ENCODE peak calls at places on chromosomes 16 and 17, in four cellular contexts. R is testis; S is naive thymus-derived CD4-positive, alpha-beta T cell; P is dorsolateral prefrontal cortex. M is an unnamed sample.

GRCh38 chr16:52812945-52813556 is 239.6 kb downstream of the CHD9NB start:
- DNase-seq in S (no peak), P (no peak), R (no peak), M (no peak)

GRCh38 chr17:31558748-31559646 is 167.5 kb downstream of the RAB11FIP4 start:
- DNase-seq in R (peak), S (no peak), P (peak), M (no peak)

GRCh38 chr16:24771779-24772157 is 42.3 kb downstream of the TNRC6A start:
- DNase-seq in P (no peak), S (no peak), R (no peak), M (no peak)

GRCh38 chr17:34412022-34412421 is 49.0 kb upstream of the CCL1 start:
- DNase-seq in S (no peak), R (no peak), P (no peak), M (no peak)

GRCh38 chr17:46974086-46974485 is 5.0 kb downstream of the RPRML start:
- DNase-seq in S (no peak), R (no peak), P (peak), M (no peak)

GRCh38 chr17:11330871-11331270 is 89.9 kb downstream of the SHISA6 start:
- DNase-seq in S (no peak), P (no peak), R (peak), M (no peak)

GRCh38 chr17:47850692-47851573 is at the start of gene SP6:
- DNase-seq in P (peak), S (no peak), R (peak), M (no peak)

GRCh38 chr16:89502319-89502843 is 5.8 kb upstream of the SPG7 start:
- DNase-seq in P (no peak), R (no peak), S (no peak), M (no peak)

GRCh38 chr16:86714166-86714565 is 135.8 kb downstream of the FOXL1 start:
- DNase-seq in R (no peak), S (no peak), P (no peak), M (no peak)

GRCh38 chr17:18139949-18140348 is 31.4 kb downstream of the MYO15A start:
- DNase-seq in S (no peak), P (no peak), R (peak), M (no peak)

GRCh38 chr17:21363776-21364642 is 12.1 kb upstream of the KCNJ12 start:
- DNase-seq in R (no peak), P (no peak), S (no peak), M (no peak)

GRCh38 chr16:16031401-16031800 is 82.0 kb downstream of the ABCC1 start:
- DNase-seq in P (no peak), S (no peak), R (no peak), M (no peak)

GRCh38 chr16:2776500-2777139 is 460 bp downstream of the ELOB start:
- DNase-seq in P (no peak), R (no peak), S (no peak), M (no peak)

GRCh38 chr17:12282056-12282455 is 261.4 kb downstream of the MAP2K4 start:
- DNase-seq in R (no peak), P (no peak), S (no peak), M (no peak)

GRCh38 chr16:2952679-2953078 is 11.4 kb upstream of the KREMEN2 start:
- DNase-seq in P (no peak), S (no peak), R (no peak), M (no peak)

GRCh38 chr17:46815474-46816353 is 2.8 kb downstream of the WNT3 start:
- DNase-seq in P (no peak), R (no peak), S (no peak), M (no peak)

GRCh38 chr16:2846511-2847310 is 11.3 kb downstream of the PRSS22 start:
- DNase-seq in S (no peak), R (no peak), P (no peak), M (no peak)

GRCh38 chr16:86609115-86609514 is 30.8 kb downstream of the FOXL1 start:
- DNase-seq in S (no peak), R (no peak), P (no peak), M (no peak)

GRCh38 chr17:78154903-78155811 is 9.0 kb downstream of the C17orf99 start:
- DNase-seq in R (no peak), S (no peak), P (no peak), M (no peak)

GRCh38 chr17:77505460-77505769 is 364.6 kb downstream of the SEC14L1 start:
- DNase-seq in P (no peak), S (no peak), R (no peak), M (no peak)

GRCh38 chr17:69142473-69142802 is 743 bp upstream of the ABCA6 start:
- DNase-seq in P (no peak), S (no peak), R (no peak), M (no peak)

GRCh38 chr17:38584350-38584925 is 21.3 kb downstream of the SRCIN1 start:
- DNase-seq in P (peak), R (peak), S (peak), M (no peak)

GRCh38 chr17:17125136-17126084 is 80.7 kb downstream of the PLD6 start:
- DNase-seq in R (no peak), P (peak), S (no peak), M (no peak)

GRCh38 chr16:12449795-12450194 is 353.9 kb downstream of the CPPED1 start:
- DNase-seq in P (no peak), R (no peak), S (no peak), M (no peak)

GRCh38 chr17:12230411-12230810 is 209.7 kb downstream of the MAP2K4 start:
- DNase-seq in P (no peak), R (no peak), S (no peak), M (no peak)

GRCh38 chr17:73228748-73229236 is 32.9 kb downstream of the CPSF4L start:
- DNase-seq in S (no peak), R (peak), P (no peak), M (no peak)

GRCh38 chr16:29316673-29317237 is 89.8 kb downstream of the NPIPB11 start:
- DNase-seq in S (no peak), R (no peak), P (no peak), M (no peak)

GRCh38 chr17:73411330-73411747 is 99.5 kb upstream of the CDC42EP4 start:
- DNase-seq in P (no peak), S (no peak), R (peak), M (no peak)

GRCh38 chr17:36807496-36808180 is 129.6 kb upstream of the LHX1 start:
- DNase-seq in R (peak), S (no peak), P (peak), M (no peak)

GRCh38 chr16:73163238-73163795 is 115.4 kb upstream of the ZFHX3 start:
- DNase-seq in P (no peak), S (no peak), R (no peak), M (no peak)

GRCh38 chr16:17281052-17281451 is 189.7 kb downstream of the XYLT1 start:
- DNase-seq in P (no peak), R (no peak), S (no peak), M (no peak)

GRCh38 chr17:1870592-1870991 is 40.8 kb downstream of the RPA1 start:
- DNase-seq in P (no peak), R (no peak), S (peak), M (peak)

DNA sequence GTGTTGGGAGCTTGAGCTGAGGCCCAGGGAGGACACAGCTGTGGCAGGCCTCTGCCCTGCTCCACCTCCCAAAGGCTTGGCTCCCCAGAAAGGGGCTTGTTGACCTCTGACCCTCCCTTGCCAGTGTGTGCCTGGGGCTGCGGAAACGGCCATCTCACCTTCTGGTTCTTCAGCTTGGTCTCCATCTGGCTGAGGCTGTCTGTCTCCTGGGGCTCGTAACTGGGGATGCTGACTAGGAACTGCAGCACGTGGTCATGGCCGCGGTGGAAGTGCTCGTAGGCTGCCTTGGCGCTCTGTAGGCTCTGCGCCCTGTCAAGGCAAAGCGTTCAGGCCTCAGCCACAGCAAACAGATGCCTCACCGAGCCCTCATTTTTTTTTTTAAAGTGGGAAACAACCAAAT is 42.7 kb downstream of the UBN1 start:
- DNase-seq in P (no peak), R (no peak), S (no peak), M (no peak)
- H3K4me3 ChIP-seq in P (no peak), R (no peak), S (no peak), M (no peak)

GRCh38 chr17:6070895-6071511 is 824 bp downstream of the WSCD1 start:
- DNase-seq in S (no peak), P (peak), R (peak), M (no peak)
- H3K4me3 ChIP-seq in S (peak), P (peak), R (peak), M (no peak)

DNA sequence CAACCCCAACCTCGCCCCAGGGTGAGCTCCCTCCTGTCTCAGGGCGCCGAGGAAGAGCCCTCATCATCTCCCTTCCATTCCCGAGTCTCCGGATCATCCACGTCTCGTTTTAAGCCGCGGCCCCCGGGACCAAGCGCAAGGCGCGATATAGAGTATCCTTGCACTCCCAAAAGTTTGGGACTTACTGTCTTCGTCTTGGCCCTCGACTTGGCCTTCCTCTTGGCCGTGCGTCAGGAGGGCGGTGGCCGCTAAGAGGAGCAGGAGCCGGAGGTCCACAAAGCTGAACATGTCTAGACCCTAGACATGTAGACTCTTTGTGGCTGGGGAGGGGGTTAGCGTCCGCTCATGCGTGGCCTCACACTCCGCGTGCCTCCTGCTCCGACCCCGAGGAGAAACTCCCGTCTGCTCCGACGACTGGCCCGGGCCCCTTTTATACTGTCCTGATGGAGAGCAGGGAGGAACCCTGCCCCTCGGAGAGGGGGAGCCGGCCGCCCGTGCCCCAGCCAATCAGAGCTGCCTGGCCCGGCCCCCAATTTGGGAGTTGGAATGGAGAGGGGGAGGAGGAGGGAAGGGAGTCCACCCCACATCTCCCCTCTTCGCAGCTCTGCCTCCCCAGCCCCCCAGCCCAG is at the start of gene COL1A1:
- DNase-seq in S (no peak), R (peak), P (no peak), M (no peak)
- H3K4me3 ChIP-seq in S (peak), R (peak), P (peak), M (peak)

DNA sequence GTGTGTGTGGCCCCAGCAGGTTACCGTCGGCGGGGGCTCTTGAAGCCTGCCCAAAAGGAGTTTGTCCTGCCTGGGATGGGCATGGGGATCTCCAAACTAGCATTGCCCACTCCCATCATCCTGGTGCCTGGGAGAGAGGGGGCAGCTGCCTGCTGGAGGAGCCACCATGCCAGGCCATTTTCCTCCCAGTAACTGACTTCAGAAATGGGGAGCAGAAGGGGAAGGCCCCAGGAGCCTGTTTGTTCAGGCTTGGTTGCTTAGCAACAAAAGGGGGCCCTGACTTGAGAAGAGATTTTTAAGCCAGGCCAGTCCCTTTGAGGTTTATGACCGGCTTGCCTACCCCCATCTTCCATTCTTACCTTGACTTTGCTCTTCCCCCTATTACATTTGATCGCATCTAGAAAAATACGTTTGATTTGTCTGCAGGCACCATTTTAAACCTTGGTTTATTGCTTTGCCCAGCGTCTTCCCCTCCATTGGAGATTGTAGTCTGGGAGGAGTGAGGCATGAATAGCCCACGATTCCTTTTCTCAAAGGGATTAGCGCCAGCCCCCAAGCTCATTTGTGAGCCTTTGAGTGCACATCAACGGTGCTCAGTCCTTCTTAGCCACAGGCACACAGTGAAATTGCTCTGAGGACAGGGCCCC is 217.5 kb downstream of the CCDC182 start:
- DNase-seq in R (no peak), S (no peak), P (no peak), M (no peak)
- H3K4me3 ChIP-seq in R (no peak), S (no peak), P (no peak), M (no peak)

GRCh38 chr17:66547170-66547865 is 244.9 kb downstream of the PRKCA start:
- DNase-seq in P (no peak), R (no peak), S (no peak), M (peak)
- H3K4me3 ChIP-seq in P (no peak), R (no peak), S (no peak), M (no peak)

DNA sequence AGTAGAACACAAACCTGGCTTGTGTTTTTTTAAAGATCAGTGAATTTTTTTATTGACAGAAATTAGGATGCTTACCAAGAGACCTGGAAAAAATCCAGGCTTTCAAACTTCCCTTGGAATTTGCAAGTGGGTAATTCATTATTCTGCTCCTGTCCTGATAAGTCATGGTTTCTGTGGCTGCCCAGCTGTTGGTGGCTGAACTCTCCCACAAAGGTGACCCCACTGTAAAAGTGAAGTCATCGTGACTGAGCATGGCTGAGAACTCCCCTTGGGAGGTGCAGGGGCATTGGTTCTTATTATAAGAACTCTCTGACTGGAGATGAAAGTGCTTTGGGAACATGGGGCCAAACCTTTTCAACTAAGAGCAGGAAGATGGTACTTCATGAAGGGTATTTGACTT is 46.6 kb upstream of the TANC2 start:
- DNase-seq in R (no peak), P (no peak), S (no peak), M (no peak)
- H3K4me3 ChIP-seq in R (no peak), P (no peak), S (no peak), M (no peak)

GRCh38 chr16:79599256-79599836 is 1.2 kb downstream of the MAF start:
- DNase-seq in P (peak), S (no peak), R (no peak), M (no peak)
- H3K4me3 ChIP-seq in P (peak), S (peak), R (peak), M (no peak)

GRCh38 chr17:49318438-49318965 is 43.5 kb downstream of the ZNF652 start:
- DNase-seq in S (no peak), P (no peak), R (no peak), M (no peak)

GRCh38 chr17:49312722-49313121 is 49.3 kb downstream of the ZNF652 start:
- DNase-seq in P (no peak), R (no peak), S (no peak), M (no peak)

GRCh38 chr17:49315974-49316570 is 46.0 kb downstream of the ZNF652 start:
- DNase-seq in S (no peak), R (no peak), P (no peak), M (no peak)

GRCh38 chr17:49315551-49315951 is 46.5 kb downstream of the ZNF652 start:
- DNase-seq in R (peak), P (peak), S (peak), M (peak)

GRCh38 chr17:49316889-49317288 is 45.2 kb downstream of the ZNF652 start:
- DNase-seq in R (no peak), S (no peak), P (no peak), M (no peak)
- H3K4me3 ChIP-seq in R (no peak), S (no peak), P (no peak), M (no peak)

DNA sequence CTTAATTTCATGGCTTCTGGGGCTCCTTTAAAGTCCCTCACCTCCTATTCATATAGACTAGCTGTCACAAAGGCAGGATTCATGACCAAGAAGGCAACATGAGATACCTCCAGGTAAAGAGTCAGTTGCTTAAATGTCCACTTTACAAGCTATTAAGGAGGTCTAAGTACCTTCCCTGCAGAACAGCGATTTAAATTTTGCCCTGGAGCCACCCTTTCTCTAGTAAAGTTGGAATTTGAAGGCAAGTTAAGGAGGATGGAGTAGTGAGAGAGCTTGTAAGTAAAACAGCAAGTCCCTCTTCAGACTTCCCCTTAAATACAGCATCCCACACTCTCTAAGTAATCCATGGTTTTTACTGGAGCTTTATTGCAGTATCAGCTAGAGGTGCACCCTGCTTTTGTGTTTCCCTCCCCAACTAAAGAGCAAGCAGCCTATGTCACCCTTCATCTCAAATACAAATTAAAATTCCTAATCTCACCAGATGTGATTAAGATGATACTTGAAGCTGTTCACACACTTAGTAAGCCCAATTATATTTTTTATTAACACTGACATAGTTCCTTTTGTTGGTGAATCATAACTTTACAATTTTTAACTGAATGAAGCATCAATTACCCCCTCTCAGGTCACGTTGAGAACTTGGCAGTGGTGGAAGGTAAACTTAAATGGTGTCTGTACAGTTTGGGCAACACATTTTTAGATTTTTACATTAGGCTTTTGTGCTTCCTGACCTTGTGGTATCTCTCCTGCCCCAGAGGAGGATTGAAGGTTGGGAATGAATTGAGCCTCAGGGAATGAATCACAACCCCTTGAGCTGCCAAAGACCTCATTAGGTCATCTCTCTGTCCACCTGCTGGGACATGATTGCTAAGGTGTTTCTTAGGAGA is 108.9 kb downstream of the TANGO6 start:
- DNase-seq in P (no peak), R (no peak), S (no peak), M (no peak)
- H3K4me3 ChIP-seq in P (no peak), R (no peak), S (no peak), M (no peak)

GRCh38 chr17:40326832-40327199 is 17.8 kb downstream of the RARA start:
- DNase-seq in R (no peak), S (no peak), P (no peak), M (no peak)
- H3K4me3 ChIP-seq in R (no peak), S (peak), P (no peak), M (no peak)